ENCODE peak calls at places on chromosomes 11 and 22, in seven cellular contexts. V is EH; L is stimulated activated effector memory CD8-positive, alpha-beta T cell treated with anti-CD3 and anti-CD28 coated beads, Interleukin-12 subunit alpha, Interleukin-12 subunit beta, amount 100 ng/mL, for 72 hours; W is AG04450; G is OCI-M1; X is NCI-H1048; A is GM04504. O is an unnamed sample.

GRCh38 chr11:58639103-58639502 is 16.6 kb downstream of the CNTF start:
- DNase-seq in G (no peak), L (no peak), X (no peak), W (no peak), V (no peak), A (no peak), O (no peak)

GRCh38 chr11:16605440-16605970 is 132.9 kb upstream of the C11orf58 start:
- DNase-seq in X (no peak), V (peak; percentile 34), A (no peak), L (no peak), G (peak; percentile 71), W (no peak), O (no peak)

GRCh38 chr22:17369553-17370035 is 334 bp downstream of the CECR2 start:
- DNase-seq in G (no peak), X (no peak), V (no peak), W (no peak), L (peak; percentile 6), A (no peak), O (no peak)

GRCh38 chr11:66421492-66422205 is 814 bp downstream of the NPAS4 start:
- DNase-seq in A (peak; percentile 73), V (peak; percentile 91), X (peak; percentile 74), G (peak; percentile 91), W (peak; percentile 77), L (peak; percentile 96), O (no peak)

GRCh38 chr11:116535954-116536353 is 236.8 kb downstream of the BUD13 start:
- DNase-seq in L (no peak), A (no peak), X (no peak), V (no peak), G (no peak), W (no peak), O (no peak)

GRCh38 chr11:26335903-26336302 is 4.0 kb downstream of the ANO3 start:
- DNase-seq in X (no peak), G (no peak), A (no peak), V (no peak), L (no peak), W (no peak), O (no peak)

GRCh38 chr11:120186799-120187591 is 23.8 kb upstream of the OAF start:
- DNase-seq in A (no peak), V (peak; percentile 45), W (no peak), X (no peak), G (no peak), L (peak; percentile 8), O (no peak)

GRCh38 chr22:32644252-32645100 is 157.0 kb upstream of the TIMP3 start:
- DNase-seq in W (no peak), A (no peak), L (no peak), G (peak; percentile 38), V (peak; percentile 73), X (no peak), O (no peak)

GRCh38 chr11:674406-674805 is 20.6 kb downstream of the DEAF1 start:
- DNase-seq in L (no peak), G (no peak), X (no peak), A (no peak), W (no peak), V (no peak), O (no peak)

GRCh38 chr22:32660292-32660691 is 141.2 kb upstream of the TIMP3 start:
- DNase-seq in A (peak; percentile 37), G (peak; percentile 87), L (no peak), W (no peak), X (no peak), V (peak; percentile 71), O (no peak)

GRCh38 chr11:38060930-38061329 is 1462.9 kb upstream of the RAG2 start:
- DNase-seq in V (peak; percentile 14), W (no peak), A (no peak), L (no peak), G (peak; percentile 24), X (no peak), O (no peak)

GRCh38 chr22:36026741-36027140 is 1.9 kb downstream of the RBFOX2 start:
- DNase-seq in V (peak; percentile 73), L (no peak), A (no peak), W (no peak), G (no peak), X (no peak), O (no peak)

GRCh38 chr22:22748297-22748743 is 103.9 kb downstream of the GGTLC2 start:
- DNase-seq in L (peak; percentile 36), G (peak; percentile 82), X (no peak), A (peak; percentile 17), W (peak; percentile 8), V (peak; percentile 61), O (no peak)

GRCh38 chr11:46380340-46381045 is 976 bp upstream of the MDK start:
- DNase-seq in V (peak; percentile 46), X (no peak), L (no peak), W (no peak), A (no peak), G (peak; percentile 89), O (no peak)

GRCh38 chr11:103591554-103591953 is 444.9 kb upstream of the DDI1 start:
- DNase-seq in V (no peak), W (no peak), A (no peak), G (no peak), X (no peak), L (no peak), O (no peak)

GRCh38 chr11:57424802-57425564 is 1.9 kb downstream of the SLC43A3 start:
- DNase-seq in L (peak; percentile 66), A (peak; percentile 50), G (peak; percentile 97), X (no peak), V (peak; percentile 90), W (peak; percentile 66), O (no peak)

GRCh38 chr11:100630898-100631297 is 56.2 kb upstream of the ARHGAP42 start:
- DNase-seq in V (no peak), W (no peak), A (no peak), L (no peak), X (no peak), G (no peak), O (no peak)

GRCh38 chr11:4916581-4916980 is 2.6 kb downstream of the OR51G2 start:
- DNase-seq in X (no peak), G (no peak), V (no peak), A (no peak), W (no peak), L (no peak), O (no peak)

GRCh38 chr11:100403817-100404216 is 283.3 kb upstream of the ARHGAP42 start:
- DNase-seq in L (no peak), W (peak; percentile 52), A (no peak), G (no peak), V (peak; percentile 82), X (no peak), O (no peak)

GRCh38 chr11:46916669-46917108 is 1.7 kb downstream of the LRP4 start:
- DNase-seq in A (peak; percentile 34), L (no peak), V (peak; percentile 82), G (peak; percentile 50), W (no peak), X (no peak), O (no peak)

GRCh38 chr22:19961201-19961580 is 19.6 kb upstream of the TXNRD2 start:
- DNase-seq in L (no peak), V (no peak), A (no peak), X (no peak), G (no peak), W (no peak), O (no peak)

GRCh38 chr22:36453266-36453607 is 28.2 kb downstream of the TXN2 start:
- DNase-seq in V (peak; percentile 46), A (no peak), L (no peak), X (no peak), G (no peak), W (no peak), O (no peak)

GRCh38 chr11:131800452-131800851 is 430.0 kb downstream of the NTM start:
- DNase-seq in G (no peak), L (no peak), X (no peak), W (no peak), A (no peak), V (no peak), O (no peak)

GRCh38 chr11:128902515-128903066 is 11.4 kb downstream of the KCNJ5 start:
- DNase-seq in X (no peak), G (no peak), V (peak; percentile 68), A (no peak), L (no peak), W (no peak), O (no peak)

GRCh38 chr11:74388678-74389327 is 9.4 kb downstream of the PGM2L1 start:
- DNase-seq in X (no peak), W (no peak), G (peak; percentile 97), L (peak; percentile 42), V (peak; percentile 71), A (no peak), O (no peak)

GRCh38 chr11:116558504-116559252 is 214.1 kb downstream of the BUD13 start:
- DNase-seq in V (peak; percentile 79), X (no peak), L (no peak), W (no peak), G (no peak), A (peak; percentile 44), O (no peak)

GRCh38 chr11:45919806-45920530 is 2.3 kb upstream of the PEX16 start:
- DNase-seq in X (no peak), L (no peak), A (no peak), G (no peak), W (no peak), V (no peak), O (no peak)

GRCh38 chr22:20606041-20606783 is 98.8 kb downstream of the MED15 start:
- DNase-seq in G (peak; percentile 91), V (peak; percentile 56), X (peak; percentile 88), W (peak; percentile 21), L (peak; percentile 44), A (peak; percentile 13), O (no peak)

GRCh38 chr11:67268036-67268683 is 1.9 kb downstream of the GRK2 start:
- DNase-seq in G (peak; percentile 59), A (no peak), W (no peak), L (no peak), X (no peak), V (no peak), O (no peak)

GRCh38 chr11:8263109-8263768 is 439 bp downstream of the LMO1 start:
- DNase-seq in V (peak; percentile 15), G (no peak), X (no peak), A (no peak), W (no peak), L (no peak), O (no peak)

GRCh38 chr11:121270286-121270685 is 22.3 kb upstream of the SC5D start:
- DNase-seq in A (no peak), W (no peak), L (no peak), X (no peak), G (no peak), V (no peak), O (no peak)

GRCh38 chr11:11069741-11070550 is 212.1 kb upstream of the ZBED5 start:
- DNase-seq in L (no peak), X (no peak), W (no peak), V (no peak), G (no peak), A (no peak), O (no peak)

GRCh38 chr11:18802381-18803257 is 11.0 kb upstream of the PTPN5 start:
- DNase-seq in V (peak; percentile 71), X (peak; percentile 1), A (peak; percentile 38), W (peak; percentile 21), L (no peak), G (peak; percentile 78), O (no peak)

GRCh38 chr11:47950396-47950795 is 30.0 kb upstream of the PTPRJ start:
- DNase-seq in G (peak; percentile 41), V (no peak), W (no peak), L (no peak), X (no peak), A (no peak), O (no peak)

GRCh38 chr11:123580557-123581275 is 73.7 kb downstream of the SCN3B start:
- DNase-seq in L (peak; percentile 42), G (peak; percentile 81), X (peak; percentile 68), A (no peak), W (no peak), V (peak; percentile 54), O (no peak)

O was measured in cortex of kidney.